ENCODE peak calls at places on chromosome 15, in seven cellular contexts. X, Z, I, D, G, B and F are unnamed samples.
A peak's percentile ranks its signal among the peaks of the same experiment; 100 is the strongest.

GRCh38 chr15:86634146-86634545 is 554.5 kb downstream of the AGBL1 start:
- DNase-seq in B (no peak), Z (no peak), X (no peak), D (no peak), G (no peak), I (no peak), F (no peak)

GRCh38 chr15:68271854-68272471 is 5.6 kb upstream of the FEM1B start:
- DNase-seq in D (peak; percentile 63), X (peak; percentile 51), Z (peak; percentile 80), I (no peak), G (no peak), B (no peak), F (peak; percentile 24)

GRCh38 chr15:62492900-62493299 is 327.8 kb upstream of the C2CD4B start:
- DNase-seq in X (peak; percentile 44), I (no peak), G (no peak), Z (no peak), D (no peak), B (no peak), F (no peak)

GRCh38 chr15:70243686-70244540 is 146.2 kb upstream of the TLE3 start:
- DNase-seq in I (no peak), Z (no peak), B (peak; percentile 24), D (no peak), G (no peak), X (no peak), F (peak; percentile 29)

GRCh38 chr15:50180091-50180490 is 1.9 kb upstream of the SLC27A2 start:
- DNase-seq in Z (no peak), D (no peak), B (no peak), G (no peak), I (no peak), X (no peak), F (no peak)

GRCh38 chr15:40398413-40398873 is 7.2 kb upstream of the IVD start:
- DNase-seq in Z (no peak), I (peak; percentile 58), B (no peak), D (no peak), X (no peak), G (no peak), F (no peak)

GRCh38 chr15:85379403-85380131 is 836 bp upstream of the AKAP13 start:
- DNase-seq in Z (no peak), G (no peak), B (no peak), X (peak; percentile 17), I (no peak), D (no peak), F (peak; percentile 23)

GRCh38 chr15:68053997-68054657 is at the start of gene PIAS1:
- DNase-seq in G (peak; percentile 82), D (peak; percentile 89), Z (peak; percentile 75), X (peak; percentile 99), I (peak; percentile 73), B (peak; percentile 96), F (peak; percentile 95)

GRCh38 chr15:27864719-27865118 is 234.4 kb downstream of the OCA2 start:
- DNase-seq in D (no peak), G (no peak), B (no peak), X (no peak), Z (no peak), I (no peak), F (no peak)

GRCh38 chr15:100059094-100059493 is 282.7 kb downstream of the ADAMTS17 start:
- DNase-seq in X (no peak), I (no peak), D (no peak), Z (no peak), G (no peak), B (no peak), F (no peak)

GRCh38 chr15:84570164-84570692 is 30.6 kb upstream of the ZSCAN2 start:
- DNase-seq in B (peak; percentile 68), D (no peak), I (no peak), Z (no peak), G (no peak), X (peak; percentile 70), F (peak; percentile 25)

GRCh38 chr15:80694624-80695098 is 449 bp upstream of the ABHD17C start:
- DNase-seq in I (no peak), X (no peak), G (no peak), B (peak; percentile 15), D (no peak), Z (no peak), F (peak; percentile 42)

GRCh38 chr15:39692464-39693327 is 89.9 kb downstream of the FSIP1 start:
- DNase-seq in G (peak; percentile 10), I (no peak), X (peak; percentile 7), B (no peak), Z (no peak), D (no peak), F (no peak)

GRCh38 chr15:45378913-45379262 is 544 bp upstream of the GATM start:
- DNase-seq in I (no peak), D (no peak), G (no peak), X (no peak), Z (no peak), B (no peak), F (no peak)
- TF ChIP-seq JUND in I (no peak), D (no peak), G (no peak), X (no peak), Z (no peak), B (no peak), F (no peak)

DNA sequence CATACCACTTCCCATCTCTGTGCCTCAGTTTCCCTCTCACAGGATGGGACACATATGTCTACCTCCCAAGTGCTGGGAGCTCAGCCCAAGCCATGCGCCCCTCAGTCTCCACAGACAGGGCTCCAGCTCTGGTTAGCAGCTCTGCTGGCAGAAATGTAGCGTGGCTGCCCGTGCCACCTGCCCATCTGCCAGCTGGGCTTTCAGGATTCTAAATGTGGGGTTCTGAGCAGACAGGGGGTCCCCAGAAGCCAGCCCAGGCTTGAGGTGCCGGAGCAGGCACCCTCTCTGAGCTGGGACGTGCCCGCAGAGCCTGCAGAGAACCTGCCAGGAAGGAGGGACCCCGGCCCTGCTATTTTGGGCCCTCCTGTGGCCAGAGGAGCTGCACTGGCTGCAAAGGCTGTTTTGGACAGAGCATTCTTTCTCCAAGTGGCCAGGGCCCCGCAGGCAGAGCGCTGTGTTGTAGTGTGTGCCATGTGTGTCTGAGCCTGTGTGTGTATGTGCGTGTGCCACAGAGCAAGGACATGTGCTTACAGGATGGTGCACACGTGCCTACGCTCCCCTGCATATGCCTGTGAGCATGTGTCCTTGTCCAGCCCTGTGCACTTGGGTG is 31.7 kb downstream of the PSTPIP1 start:
- DNase-seq in Z (no peak), I (no peak), D (no peak), B (no peak), X (peak; percentile 24), G (no peak), F (no peak)
- TF ChIP-seq JUND in Z (no peak), I (no peak), D (no peak), B (no peak), X (no peak), G (no peak), F (no peak)

GRCh38 chr15:61205427-61205826 is 23.7 kb downstream of the RORA start:
- DNase-seq in B (no peak), G (no peak), D (no peak), Z (no peak), I (no peak), X (no peak), F (no peak)
- TF ChIP-seq JUND in B (no peak), G (no peak), D (no peak), Z (no peak), I (no peak), X (no peak), F (no peak)

DNA sequence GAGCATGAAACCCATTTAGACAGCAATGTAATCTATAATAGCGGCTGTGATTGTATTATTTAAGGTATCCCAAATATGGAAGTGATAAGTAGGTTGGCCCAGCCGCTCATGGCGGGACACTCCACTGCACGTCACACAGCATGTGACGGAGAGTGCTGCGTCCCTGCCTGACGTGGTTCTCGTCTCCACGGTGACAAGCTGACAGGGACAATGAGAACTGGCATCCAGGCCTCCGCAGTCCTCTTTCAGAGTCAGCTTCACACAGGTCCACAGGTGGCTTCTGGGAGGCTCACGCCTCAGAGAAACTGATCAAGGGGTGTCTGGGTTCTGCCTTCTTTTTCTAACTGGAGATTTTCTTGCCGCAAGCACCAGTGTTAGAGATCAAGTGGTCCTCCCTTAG is 121.1 kb downstream of the ATP10A start:
- DNase-seq in B (no peak), G (no peak), D (no peak), X (no peak), I (no peak), Z (no peak), F (no peak)
- TF ChIP-seq JUND in B (no peak), G (no peak), D (no peak), X (no peak), I (no peak), Z (no peak), F (no peak)

GRCh38 chr15:52505141-52505540 is 23.5 kb downstream of the MYO5A start:
- DNase-seq in D (no peak), G (no peak), I (no peak), Z (no peak), B (no peak), X (no peak), F (no peak)

GRCh38 chr15:52506549-52506948 is 22.1 kb downstream of the MYO5A start:
- DNase-seq in G (no peak), X (no peak), B (no peak), Z (no peak), I (no peak), D (no peak), F (no peak)

GRCh38 chr15:52502608-52503007 is 26.1 kb downstream of the MYO5A start:
- DNase-seq in B (no peak), G (no peak), Z (no peak), X (no peak), I (no peak), D (no peak), F (no peak)

GRCh38 chr15:52499506-52499905 is 29.2 kb downstream of the MYO5A start:
- DNase-seq in X (no peak), I (no peak), B (no peak), G (no peak), Z (no peak), D (no peak), F (no peak)

GRCh38 chr15:52503788-52504496 is 24.7 kb downstream of the MYO5A start:
- DNase-seq in Z (no peak), X (no peak), D (no peak), I (peak; percentile 51), G (no peak), B (peak; percentile 3), F (no peak)
- TF ChIP-seq JUND in Z (no peak), X (no peak), D (no peak), I (no peak), G (no peak), B (no peak), F (no peak)

GRCh38 chr15:61069369-61070075 is 159.6 kb downstream of the RORA start:
- DNase-seq in D (no peak), X (peak; percentile 74), G (no peak), I (no peak), Z (no peak), B (no peak), F (no peak)
- TF ChIP-seq JUND in D (no peak), X (no peak), G (no peak), I (no peak), Z (no peak), B (no peak), F (no peak)

GRCh38 chr15:34335176-34335575 is 2.4 kb downstream of the SLC12A6 start:
- DNase-seq in I (no peak), X (no peak), Z (no peak), D (no peak), B (no peak), G (no peak), F (no peak)
- TF ChIP-seq JUND in I (no peak), X (no peak), Z (no peak), D (no peak), B (no peak), G (no peak), F (no peak)